ENCODE peak calls at places on chromosome 19, in five cellular contexts. U is pancreas, M is K562, B is AG04449, P is HFF-Myc. F is an unnamed sample.
A peak's percentile ranks its signal among the peaks of the same experiment; 100 is the strongest.

GRCh38 chr19:23527797-23528196 is 132.5 kb upstream of the ZNF91 start:
- DNase-seq in U (no peak), B (no peak), M (no peak), P (no peak), F (no peak)

GRCh38 chr19:3238066-3238561 is 13.7 kb downstream of the CELF5 start:
- DNase-seq in M (no peak), P (no peak), B (no peak), U (no peak), F (no peak)

GRCh38 chr19:17074628-17075034 is 621 bp downstream of the HAUS8 start:
- DNase-seq in B (no peak), M (no peak), U (no peak), P (no peak), F (no peak)

GRCh38 chr19:50791594-50792245 is 1.5 kb downstream of the ACP4 start:
- DNase-seq in U (no peak), B (no peak), P (no peak), M (no peak), F (no peak)

GRCh38 chr19:3104708-3104983 is 10.5 kb downstream of the GNA11 start:
- DNase-seq in B (no peak), M (no peak), P (no peak), U (no peak), F (no peak)

GRCh38 chr19:5191091-5191490 is 149.5 kb downstream of the PTPRS start:
- DNase-seq in U (no peak), P (no peak), M (no peak), B (no peak), F (peak; percentile 15)

GRCh38 chr19:4023600-4024398 is 16.3 kb downstream of the PIAS4 start:
- DNase-seq in P (no peak), M (no peak), B (no peak), U (no peak), F (no peak)

GRCh38 chr19:32895384-32895783 is 25.8 kb upstream of the SLC7A9 start:
- DNase-seq in B (no peak), P (no peak), U (no peak), M (no peak), F (no peak)

GRCh38 chr19:51136891-51137551 is 5.1 kb upstream of the SIGLEC7 start:
- DNase-seq in B (no peak), M (no peak), U (no peak), P (no peak), F (no peak)

GRCh38 chr19:3161453-3161852 is 17.1 kb upstream of the S1PR4 start:
- DNase-seq in M (peak; percentile 12), U (no peak), P (no peak), B (no peak), F (no peak)

GRCh38 chr19:49677232-49677881 is at the start of gene PRMT1:
- DNase-seq in U (peak; percentile 61), M (peak; percentile 85), B (no peak), P (no peak), F (no peak)

GRCh38 chr19:4456566-4456842 is 1.1 kb downstream of the UBXN6 start:
- DNase-seq in P (no peak), B (no peak), M (peak; percentile 42), U (no peak), F (peak; percentile 74)

GRCh38 chr19:43759515-43759914 is 4.8 kb upstream of the SMG9 start:
- DNase-seq in P (peak; percentile 45), M (peak; percentile 33), B (no peak), U (no peak), F (peak; percentile 69)

GRCh38 chr19:56321981-56322558 is 7.4 kb upstream of the ZSCAN5A start:
- DNase-seq in P (no peak), U (no peak), M (no peak), B (no peak), F (no peak)

GRCh38 chr19:18225702-18226468 is at the start of gene PDE4C:
- DNase-seq in M (no peak), P (no peak), B (no peak), U (no peak), F (no peak)

GRCh38 chr19:18975011-18975410 is 34.0 kb upstream of the HOMER3 start:
- DNase-seq in P (no peak), M (no peak), B (no peak), U (no peak), F (no peak)

GRCh38 chr19:36245210-36246005 is 30.5 kb downstream of the ZNF146 start:
- DNase-seq in B (no peak), P (no peak), U (no peak), M (no peak), F (no peak)

GRCh38 chr19:15836345-15836594 is 20.8 kb upstream of the OR10H1 start:
- DNase-seq in M (no peak), P (no peak), B (no peak), U (no peak), F (peak; percentile 25)

DNA sequence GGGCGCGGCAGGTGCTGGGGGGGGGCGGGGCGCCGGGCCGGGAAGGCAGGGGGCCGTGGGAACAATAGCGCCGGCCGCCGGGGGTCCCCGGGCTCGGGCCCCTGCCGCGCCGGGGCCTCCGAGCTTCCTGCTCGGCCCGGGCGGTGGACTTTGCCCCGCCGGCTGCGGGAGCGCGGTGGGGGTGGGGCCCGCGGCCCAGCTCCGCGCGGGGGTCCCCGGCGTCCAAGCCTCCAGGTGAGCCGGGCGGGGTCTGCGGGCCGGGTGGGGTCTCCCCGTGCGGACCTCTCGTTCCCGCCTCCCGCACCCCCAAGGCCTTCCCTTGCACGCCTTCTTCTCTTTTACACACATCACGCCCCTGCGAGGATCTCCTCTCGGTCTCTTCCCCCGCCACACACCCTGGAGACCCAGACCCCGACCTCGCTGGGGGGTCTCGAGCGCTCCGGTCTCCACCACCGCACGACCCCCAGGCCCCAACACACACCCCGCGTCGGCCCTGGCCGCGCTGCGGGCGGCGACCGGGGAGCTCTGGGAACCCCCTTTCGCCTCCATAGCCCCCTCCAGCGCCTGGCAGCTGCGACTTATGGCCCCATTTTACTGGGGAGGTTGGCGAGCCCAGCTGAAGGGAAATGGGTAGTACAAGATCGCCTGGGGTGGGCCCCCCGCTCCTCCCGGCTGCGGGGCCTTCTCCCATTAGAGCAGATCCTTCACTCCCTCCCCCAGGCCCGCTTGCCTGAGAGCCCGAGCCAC is 701 bp downstream of the CAMSAP3 start:
- DNase-seq in B (no peak), P (no peak), M (no peak), U (no peak), F (no peak)
- H3K4me3 ChIP-seq in B (no peak overlapping the region), P (no peak overlapping the region), M (no peak overlapping the region), U (peak overlapping the region; percentile 62), F (no peak overlapping the region)

DNA sequence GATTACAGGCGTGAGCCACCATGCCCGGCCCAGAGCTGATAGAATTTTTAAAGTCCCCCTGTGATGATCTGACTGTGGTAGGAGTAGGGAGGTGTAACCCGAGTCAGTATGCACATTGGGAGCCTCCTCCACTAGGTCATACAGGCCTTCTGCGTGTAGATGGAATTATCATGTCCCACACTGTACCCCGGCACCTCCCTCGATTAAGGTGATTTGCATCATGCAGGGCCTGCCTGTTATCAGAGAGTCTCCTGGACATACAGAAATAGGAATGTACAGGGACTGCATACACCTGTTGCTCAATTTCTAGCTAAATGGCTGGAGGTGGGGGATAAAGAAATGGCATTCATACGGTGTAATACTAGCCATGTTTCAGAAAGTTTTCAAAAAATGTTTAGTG is 922 bp upstream of the ERVK3-1 start:
- DNase-seq in U (no peak), M (peak; percentile 48), P (no peak), B (no peak), F (no peak)
- TF ChIP-seq CTCF in U (no peak), M (no peak), P (no peak), B (no peak), F (no peak)

GRCh38 chr19:653425-653824 is 9.6 kb downstream of the RNF126 start:
- DNase-seq in M (no peak), P (no peak), B (no peak), U (no peak), F (no peak)
- H3K4me3 ChIP-seq in M (no peak overlapping the region), P (no peak overlapping the region), B (no peak overlapping the region), U (no peak overlapping the region), F (no peak overlapping the region)

DNA sequence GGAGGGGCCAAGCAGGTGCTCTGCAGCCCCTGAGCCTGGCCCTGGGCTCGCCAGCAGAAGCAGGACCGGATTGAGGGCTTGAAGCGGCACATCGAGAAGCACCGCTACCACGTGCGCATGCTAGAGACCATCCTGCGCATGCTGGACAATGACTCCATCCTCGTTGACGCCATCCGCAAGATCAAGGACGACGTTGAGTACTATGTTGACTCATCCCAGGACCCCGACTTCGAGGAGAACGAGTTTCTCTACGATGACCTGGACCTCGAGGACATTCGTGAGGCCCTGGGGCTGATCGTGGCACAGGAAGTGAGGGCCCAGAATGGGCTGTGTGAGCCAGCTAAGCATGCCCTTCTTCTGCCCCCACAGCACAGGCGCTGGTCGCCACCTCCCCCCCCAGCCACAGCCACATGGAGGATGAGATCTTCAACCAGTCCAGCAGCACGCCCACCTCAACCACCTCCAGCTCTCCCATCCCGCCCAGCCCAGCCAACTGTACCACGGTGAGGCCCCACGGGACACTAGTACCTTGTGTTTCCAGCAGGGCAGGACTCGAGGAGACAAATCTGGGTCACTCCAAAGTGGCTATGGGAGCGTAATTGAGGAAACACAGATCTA is 8.1 kb downstream of the CNOT3 start:
- DNase-seq in B (no peak), U (no peak), M (no peak), P (no peak), F (no peak)
- TF ChIP-seq CTCF in B (no peak), U (no peak), M (no peak), P (no peak), F (no peak)

DNA sequence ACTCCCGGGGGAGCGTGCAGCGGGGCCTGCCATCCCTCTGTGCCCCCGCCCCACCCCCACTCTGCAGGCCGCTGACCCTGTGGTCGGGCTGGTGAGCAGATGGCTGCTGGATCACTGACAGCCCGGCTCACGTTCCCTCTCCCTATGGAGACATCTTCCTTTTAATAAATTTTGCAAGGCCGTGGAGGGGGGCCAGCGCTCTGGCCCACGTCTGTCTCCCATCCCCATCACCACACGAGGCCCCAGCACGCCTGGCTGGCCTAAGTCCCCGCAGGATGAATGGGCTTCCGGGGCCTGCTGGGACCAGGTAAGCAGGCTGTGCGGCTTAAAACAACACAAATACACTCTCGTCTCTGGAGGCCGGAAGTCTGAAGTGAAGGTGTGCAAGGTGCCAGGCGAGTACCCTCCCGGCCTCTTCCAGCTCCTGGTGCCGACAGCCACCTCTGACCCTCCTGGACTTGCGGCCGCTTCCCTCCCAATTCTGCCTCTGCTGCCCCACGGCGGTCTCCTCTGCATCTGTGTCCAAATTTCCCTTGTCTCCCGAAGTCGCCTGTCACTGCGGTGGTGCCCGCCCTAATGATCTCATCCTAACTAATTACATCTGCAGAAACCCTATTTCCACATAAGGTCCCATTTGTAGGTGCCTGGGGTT is 8.3 kb upstream of the PTBP1 start:
- DNase-seq in M (peak; percentile 54), P (no peak), U (no peak), B (no peak), F (peak; percentile 54)
- H3K4me3 ChIP-seq in M (no peak overlapping the region), P (no peak overlapping the region), U (no peak overlapping the region), B (no peak overlapping the region), F (no peak overlapping the region)

GRCh38 chr19:42229263-42229854 is 9.2 kb downstream of the ZNF526 start:
- DNase-seq in M (peak; percentile 35), P (no peak), U (no peak), B (no peak), F (no peak)
- TF ChIP-seq CTCF in M (peak; percentile 24), P (no peak), U (no peak), B (no peak), F (no peak)

F was measured in AG10803.